ENCODE peak calls at places on chromosome 17, in five cellular contexts. One of them, this sample, is unnamed.

GRCh38 chr17:27423651-27424050 is 32.6 kb upstream of the KSR1 start:
- DNase-seq in A549: no peak
- DNase-seq in germinal center: no peak
- DNase-seq in ascending aorta: no peak
- DNase-seq in choroid plexus epithelial cell: peak; percentile 63
- DNase-seq in this sample: no peak

GRCh38 chr17:28951991-28952975 is 965 bp upstream of the PHF12 start:
- DNase-seq in A549: peak; percentile 100
- DNase-seq in germinal center: peak; percentile 94
- DNase-seq in ascending aorta: peak; percentile 98
- DNase-seq in choroid plexus epithelial cell: peak; percentile 100
- DNase-seq in this sample: peak; percentile 99

GRCh38 chr17:9259419-9259818 is 238.1 kb downstream of the NTN1 start:
- DNase-seq in A549: no peak
- DNase-seq in germinal center: no peak
- DNase-seq in ascending aorta: no peak
- DNase-seq in choroid plexus epithelial cell: no peak
- DNase-seq in this sample: peak; percentile 43

GRCh38 chr17:77581480-77581879 is 377.0 kb upstream of the TNRC6C start:
- DNase-seq in A549: peak; percentile 45
- DNase-seq in germinal center: no peak
- DNase-seq in ascending aorta: no peak
- DNase-seq in choroid plexus epithelial cell: peak; percentile 16
- DNase-seq in this sample: peak; percentile 29

GRCh38 chr17:40553694-40554534 is 11.4 kb downstream of the CCR7 start:
- DNase-seq in A549: no peak
- DNase-seq in germinal center: peak; percentile 56
- DNase-seq in ascending aorta: no peak
- DNase-seq in choroid plexus epithelial cell: peak; percentile 83
- DNase-seq in this sample: peak; percentile 89

GRCh38 chr17:82300707-82301270 is 16.6 kb downstream of the CD7 start:
- DNase-seq in A549: peak; percentile 68
- DNase-seq in germinal center: peak; percentile 73
- DNase-seq in ascending aorta: no peak
- DNase-seq in choroid plexus epithelial cell: peak; percentile 52
- DNase-seq in this sample: peak; percentile 69

GRCh38 chr17:42904110-42904469 is 3.5 kb downstream of the G6PC1 start:
- DNase-seq in A549: no peak
- DNase-seq in germinal center: no peak
- DNase-seq in ascending aorta: no peak
- DNase-seq in choroid plexus epithelial cell: no peak
- DNase-seq in this sample: no peak

GRCh38 chr17:59355695-59356323 is 24.4 kb downstream of the YPEL2 start:
- DNase-seq in A549: no peak
- DNase-seq in germinal center: no peak
- DNase-seq in ascending aorta: no peak
- DNase-seq in choroid plexus epithelial cell: no peak
- DNase-seq in this sample: no peak

GRCh38 chr17:50047488-50048126 is 8.3 kb upstream of the ITGA3 start:
- DNase-seq in A549: peak; percentile 49
- DNase-seq in germinal center: no peak
- DNase-seq in ascending aorta: no peak
- DNase-seq in choroid plexus epithelial cell: no peak
- DNase-seq in this sample: peak; percentile 60

GRCh38 chr17:49996495-49997255 is 1.7 kb upstream of the DLX3 start:
- DNase-seq in A549: peak; percentile 44
- DNase-seq in germinal center: peak; percentile 74
- DNase-seq in ascending aorta: no peak
- DNase-seq in choroid plexus epithelial cell: peak; percentile 34
- DNase-seq in this sample: peak; percentile 80

This sample was measured in cardiac muscle cell.